ENCODE peak calls at places on chromosomes 11 and 22, in six cellular contexts. X is NCI-H1092; O is left lung; V is adrenal gland; G is NCI-H460; D is activated CD8-positive, alpha-beta memory T cell treated with anti-CD3 and anti-CD28 coated beads, Interleukin-2, amount 10 ng/mL, durations not matched to agents 7 days and 5 days. N is an unnamed sample.

GRCh38 chr11:134339756-134340155 is 8.0 kb downstream of the GLB1L2 start:
- DNase-seq in X (no peak), O (no peak), V (no peak), G (no peak), D (no peak), N (no peak)

GRCh38 chr11:46392421-46393230 is 1.1 kb upstream of the CHRM4 start:
- DNase-seq in X (no peak), O (peak; percentile 84), V (peak; percentile 91), G (peak; percentile 60), D (peak; percentile 85), N (peak; percentile 76)

GRCh38 chr11:73321342-73322110 is 13.4 kb downstream of the ARHGEF17 start:
- DNase-seq in X (peak; percentile 45), O (no peak), V (peak; percentile 74), G (no peak), D (no peak), N (peak; percentile 74)

GRCh38 chr11:77081976-77082836 is 15.4 kb downstream of the CAPN5 start:
- DNase-seq in X (no peak), O (peak; percentile 29), V (peak; percentile 50), G (no peak), D (no peak), N (no peak)

GRCh38 chr11:61963282-61964057 is 4.0 kb downstream of the FTH1 start:
- DNase-seq in X (no peak), O (peak; percentile 61), V (peak; percentile 74), G (no peak), D (peak; percentile 31), N (no peak)

GRCh38 chr22:36771376-36772063 is 4.4 kb downstream of the IFT27 start:
- DNase-seq in X (no peak), O (peak; percentile 21), V (no peak), G (no peak), D (no peak), N (no peak)

GRCh38 chr11:47111318-47111804 is 65.3 kb downstream of the ARFGAP2 start:
- DNase-seq in X (peak; percentile 96), O (no peak), V (no peak), G (no peak), D (no peak), N (no peak)

GRCh38 chr11:68819362-68819761 is 22.4 kb downstream of the CPT1A start:
- DNase-seq in X (no peak), O (no peak), V (no peak), G (no peak), D (no peak), N (no peak)

GRCh38 chr11:124301482-124301881 is 12.3 kb downstream of the OR8D1 start:
- DNase-seq in X (no peak), O (no peak), V (peak; percentile 54), G (no peak), D (no peak), N (peak; percentile 82)

GRCh38 chr22:40107756-40108437 is 69.8 kb upstream of the TNRC6B start:
- DNase-seq in X (no peak), O (no peak), V (peak; percentile 74), G (no peak), D (peak; percentile 69), N (peak; percentile 5)

GRCh38 chr11:34274712-34275398 is 83.0 kb downstream of the ABTB2 start:
- DNase-seq in X (no peak), O (peak; percentile 92), V (peak; percentile 85), G (no peak), D (no peak), N (peak; percentile 94)

GRCh38 chr22:48884292-48884691 is 943.4 kb downstream of the BRD1 start:
- DNase-seq in X (no peak), O (peak; percentile 10), V (no peak), G (no peak), D (no peak), N (no peak)

GRCh38 chr11:101296896-101297295 is 167.3 kb upstream of the PGR start:
- DNase-seq in X (no peak), O (no peak), V (no peak), G (no peak), D (no peak), N (no peak)

GRCh38 chr11:76629853-76630599 is 40.5 kb downstream of the LRRC32 start:
- DNase-seq in X (no peak), O (peak; percentile 86), V (peak; percentile 85), G (no peak), D (no peak), N (no peak)

N was measured in astrocyte of the spinal cord.